ENCODE peak calls at places on chromosomes 1 and 21, in six cellular contexts. F, I, A, Z, J and M are unnamed samples.

GRCh38 chr1:109170051-109170775 is 43.5 kb upstream of the SARS1 start:
- DNase-seq in F (peak), I (no peak), A (no peak), Z (no peak), J (no peak), M (no peak)

GRCh38 chr1:87528754-87529517 is 200.3 kb downstream of the LMO4 start:
- DNase-seq in F (no peak), I (no peak), A (no peak), Z (no peak), J (no peak), M (no peak)

GRCh38 chr1:155379180-155379876 is 58.6 kb downstream of the RUSC1 start:
- DNase-seq in F (peak), I (no peak), A (no peak), Z (no peak), J (no peak), M (no peak)

GRCh38 chr1:148317288-148317985 is 165.4 kb upstream of the NBPF11 start:
- DNase-seq in F (no peak), I (no peak), A (no peak), Z (no peak), J (no peak), M (no peak)

GRCh38 chr1:15797614-15798390 is 9.6 kb downstream of the UQCRHL start:
- DNase-seq in F (no peak), I (no peak), A (no peak), Z (no peak), J (no peak), M (no peak)

GRCh38 chr1:54859687-54860391 is 27.2 kb downstream of the DHCR24 start:
- DNase-seq in F (peak), I (no peak), A (no peak), Z (no peak), J (no peak), M (no peak)

GRCh38 chr1:153447498-153448170 is 12.8 kb downstream of the S100A7 start:
- DNase-seq in F (peak), I (peak), A (peak), Z (no peak), J (no peak), M (no peak)

GRCh38 chr21:42362198-42362597 is 4.1 kb downstream of the TFF1 start:
- DNase-seq in F (no peak), I (no peak), A (no peak), Z (no peak), J (no peak), M (no peak)

GRCh38 chr1:184535191-184535970 is 148.6 kb downstream of the C1orf21 start:
- DNase-seq in F (peak), I (no peak), A (no peak), Z (no peak), J (no peak), M (no peak)

GRCh38 chr1:231059566-231060193 is 19.6 kb upstream of the FAM89A start:
- DNase-seq in F (no peak), I (peak), A (no peak), Z (no peak), J (no peak), M (no peak)

GRCh38 chr1:234324668-234325225 is 48.5 kb upstream of the COA6 start:
- DNase-seq in F (no peak), I (no peak), A (no peak), Z (no peak), J (no peak), M (no peak)

GRCh38 chr1:4931486-4931885 is 277.1 kb downstream of the AJAP1 start:
- DNase-seq in F (no peak), I (no peak), A (no peak), Z (no peak), J (no peak), M (no peak)

GRCh38 chr1:2205191-2205952 is 10.8 kb upstream of the FAAP20 start:
- DNase-seq in F (peak), I (no peak), A (no peak), Z (peak), J (peak), M (peak)

GRCh38 chr1:174965006-174965971 is 34.5 kb upstream of the CACYBP start:
- DNase-seq in F (peak), I (no peak), A (no peak), Z (peak), J (no peak), M (no peak)

GRCh38 chr21:14766241-14766640 is 220.1 kb upstream of the SAMSN1 start:
- DNase-seq in F (no peak), I (no peak), A (no peak), Z (no peak), J (no peak), M (no peak)

GRCh38 chr1:203152158-203153034 is 23.2 kb downstream of the MYBPH start:
- DNase-seq in F (peak), I (no peak), A (no peak), Z (no peak), J (no peak), M (no peak)

GRCh38 chr1:6163191-6163972 is 16.7 kb downstream of the CHD5 start:
- DNase-seq in F (no peak), I (no peak), A (no peak), Z (no peak), J (no peak), M (no peak)

GRCh38 chr1:229001467-229001866 is 266.2 kb downstream of the RHOU start:
- DNase-seq in F (no peak), I (no peak), A (no peak), Z (no peak), J (no peak), M (no peak)

GRCh38 chr21:14607262-14607661 is 61.1 kb upstream of the SAMSN1 start:
- DNase-seq in F (no peak), I (no peak), A (no peak), Z (no peak), J (no peak), M (no peak)

GRCh38 chr1:201022824-201023516 is 544 bp downstream of the KIF21B start:
- DNase-seq in F (peak), I (no peak), A (no peak), Z (peak), J (no peak), M (no peak)

GRCh38 chr1:219927298-219927955 is 930 bp downstream of the SLC30A10 start:
- DNase-seq in F (no peak), I (no peak), A (no peak), Z (no peak), J (no peak), M (no peak)

GRCh38 chr1:19799233-19799876 is 361 bp downstream of the TMCO4 start:
- DNase-seq in F (peak), I (no peak), A (no peak), Z (peak), J (peak), M (no peak)

GRCh38 chr1:23695667-23696066 is 4.1 kb downstream of the RPL11 start:
- DNase-seq in F (no peak), I (no peak), A (no peak), Z (no peak), J (no peak), M (no peak)

GRCh38 chr1:23692308-23692871 is 784 bp downstream of the RPL11 start:
- DNase-seq in F (peak), I (no peak), A (no peak), Z (no peak), J (no peak), M (no peak)

GRCh38 chr1:23693599-23693998 is 2.0 kb downstream of the RPL11 start:
- DNase-seq in F (no peak), I (no peak), A (no peak), Z (no peak), J (no peak), M (no peak)

GRCh38 chr1:23694371-23694770 is 2.8 kb downstream of the RPL11 start:
- DNase-seq in F (no peak), I (no peak), A (no peak), Z (no peak), J (no peak), M (no peak)

DNA sequence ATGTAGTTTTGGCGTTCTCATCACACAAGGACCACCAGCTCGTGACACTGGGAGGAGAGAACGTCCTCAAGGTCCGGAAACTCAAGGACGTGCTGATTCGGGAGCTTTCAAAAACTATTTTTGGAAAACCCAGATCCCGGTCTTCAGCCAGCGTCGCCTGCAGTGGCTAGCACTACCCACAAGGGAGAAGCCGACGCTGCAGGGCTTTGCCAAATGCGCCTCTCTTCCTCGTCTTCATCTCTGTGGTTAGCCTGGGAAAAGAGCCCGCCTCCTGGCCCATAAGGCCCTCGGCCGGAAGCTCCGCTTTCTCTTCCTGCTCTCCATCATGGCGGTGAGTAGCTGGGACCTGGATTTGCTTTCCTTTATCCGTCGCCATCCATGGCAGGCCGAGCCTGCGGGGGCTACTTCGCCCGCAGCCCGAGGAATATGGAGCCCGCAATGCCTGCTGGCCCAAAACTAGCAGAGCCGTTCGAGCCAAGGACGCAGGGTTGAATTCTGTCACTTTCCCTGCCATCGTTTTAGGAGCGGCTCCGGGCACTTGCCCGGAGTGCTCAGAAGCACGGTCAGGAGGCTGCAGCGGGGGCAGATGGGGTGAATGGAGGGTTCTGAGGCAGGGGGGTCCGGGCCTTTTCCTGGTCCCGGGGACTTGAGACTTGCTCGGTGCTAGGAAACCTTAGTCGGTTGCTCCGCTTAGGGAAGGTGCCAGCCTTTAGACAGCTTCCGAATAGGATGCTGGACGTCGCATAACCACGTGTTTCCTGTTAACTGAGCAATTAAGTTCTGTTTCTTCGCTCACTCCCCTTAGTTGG is at the start of gene RPL11:
- DNase-seq in F (peak), I (peak), A (peak), Z (peak), J (peak), M (peak)
- TF ChIP-seq CTCF in F (peak), I (peak), A (peak), Z (peak), J (peak), M (peak)

DNA sequence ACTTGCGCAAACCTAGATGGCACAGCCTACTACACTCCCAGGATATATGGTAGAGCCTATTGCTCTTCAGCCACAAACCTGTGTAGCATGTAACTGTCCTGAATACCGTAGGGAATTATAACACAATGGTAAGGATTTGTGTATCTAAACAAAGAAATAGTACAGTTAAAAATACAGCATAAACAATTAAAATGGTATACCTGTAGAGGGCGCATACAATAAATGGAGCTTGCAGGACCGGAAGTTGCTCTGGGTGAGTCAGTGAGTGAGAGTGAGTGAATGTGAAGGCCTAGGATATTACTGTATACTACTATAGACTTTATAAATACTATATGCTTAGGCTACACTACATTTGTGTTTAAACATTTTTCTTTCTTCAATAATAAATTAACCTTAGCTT is 99.3 kb downstream of the PLD5 start:
- DNase-seq in F (no peak), I (no peak), A (no peak), Z (no peak), J (no peak), M (no peak)
- TF ChIP-seq CTCF in F (no peak), I (no peak), A (peak), Z (no peak), J (no peak), M (peak)

GRCh38 chr1:193338194-193338593 is 151.8 kb upstream of the B3GALT2 start:
- DNase-seq in F (peak), I (no peak), A (no peak), Z (no peak), J (no peak), M (no peak)
- TF ChIP-seq CTCF in F (peak), I (no peak), A (peak), Z (no peak), J (no peak), M (peak)

GRCh38 chr21:29104239-29104708 is 26.2 kb upstream of the MAP3K7CL start:
- DNase-seq in F (peak), I (no peak), A (no peak), Z (no peak), J (no peak), M (no peak)
- TF ChIP-seq CTCF in F (peak), I (no peak), A (no peak), Z (no peak), J (no peak), M (no peak)